ENCODE peak calls at places on chromosomes 2 and 18, in eight cellular contexts. One of them, this sample, is unnamed.

GRCh38 chr18:47411159-47411558 is 159.7 kb upstream of the SKOR2 start:
- DNase-seq in AG04449: no peak
- DNase-seq in astrocyte of the spinal cord: no peak
- DNase-seq in central memory CD4-positive, alpha-beta T cell: no peak
- DNase-seq in posterior vena cava: no peak
- DNase-seq in GM23338: no peak
- DNase-seq in NAMALWA: no peak
- DNase-seq in AG10803: no peak
- DNase-seq in this sample: no peak

GRCh38 chr2:240567137-240567871 is 980 bp upstream of the RNPEPL1 start:
- DNase-seq in AG04449: no peak
- DNase-seq in astrocyte of the spinal cord: no peak
- DNase-seq in central memory CD4-positive, alpha-beta T cell: peak
- DNase-seq in posterior vena cava: peak
- DNase-seq in GM23338: no peak
- DNase-seq in NAMALWA: no peak
- DNase-seq in AG10803: peak
- DNase-seq in this sample: no peak

GRCh38 chr2:236618370-236618769 is 48.7 kb downstream of the ACKR3 start:
- DNase-seq in AG04449: no peak
- DNase-seq in astrocyte of the spinal cord: no peak
- DNase-seq in central memory CD4-positive, alpha-beta T cell: no peak
- DNase-seq in posterior vena cava: no peak
- DNase-seq in GM23338: peak
- DNase-seq in NAMALWA: no peak
- DNase-seq in AG10803: no peak
- DNase-seq in this sample: no peak

GRCh38 chr2:175684466-175684865 is 317.6 kb downstream of the LNPK start:
- DNase-seq in AG04449: no peak
- DNase-seq in astrocyte of the spinal cord: no peak
- DNase-seq in central memory CD4-positive, alpha-beta T cell: no peak
- DNase-seq in posterior vena cava: no peak
- DNase-seq in GM23338: peak
- DNase-seq in NAMALWA: no peak
- DNase-seq in AG10803: no peak
- DNase-seq in this sample: no peak

GRCh38 chr18:75111673-75112485 is 97.1 kb downstream of the PTGR3 start:
- DNase-seq in AG04449: no peak
- DNase-seq in astrocyte of the spinal cord: no peak
- DNase-seq in central memory CD4-positive, alpha-beta T cell: no peak
- DNase-seq in posterior vena cava: peak
- DNase-seq in GM23338: no peak
- DNase-seq in NAMALWA: no peak
- DNase-seq in AG10803: no peak
- DNase-seq in this sample: no peak

GRCh38 chr2:24672589-24672988 is 120.6 kb downstream of the PTRHD1 start:
- DNase-seq in AG04449: no peak
- DNase-seq in astrocyte of the spinal cord: no peak
- DNase-seq in central memory CD4-positive, alpha-beta T cell: no peak
- DNase-seq in posterior vena cava: no peak
- DNase-seq in GM23338: no peak
- DNase-seq in NAMALWA: no peak
- DNase-seq in AG10803: no peak
- DNase-seq in this sample: no peak

GRCh38 chr2:214328941-214329340 is 81.9 kb upstream of the VWC2L start:
- DNase-seq in AG04449: no peak
- DNase-seq in astrocyte of the spinal cord: no peak
- DNase-seq in central memory CD4-positive, alpha-beta T cell: no peak
- DNase-seq in posterior vena cava: no peak
- DNase-seq in GM23338: no peak
- DNase-seq in NAMALWA: no peak
- DNase-seq in AG10803: no peak
- DNase-seq in this sample: no peak

GRCh38 chr2:191582355-191582754 is 95.6 kb upstream of the NABP1 start:
- DNase-seq in AG04449: peak
- DNase-seq in astrocyte of the spinal cord: peak
- DNase-seq in central memory CD4-positive, alpha-beta T cell: no peak
- DNase-seq in posterior vena cava: no peak
- DNase-seq in GM23338: no peak
- DNase-seq in NAMALWA: no peak
- DNase-seq in AG10803: peak
- DNase-seq in this sample: no peak

GRCh38 chr18:28034567-28034966 is 142.4 kb downstream of the CDH2 start:
- DNase-seq in AG04449: no peak
- DNase-seq in astrocyte of the spinal cord: no peak
- DNase-seq in central memory CD4-positive, alpha-beta T cell: no peak
- DNase-seq in posterior vena cava: no peak
- DNase-seq in GM23338: no peak
- DNase-seq in NAMALWA: no peak
- DNase-seq in AG10803: no peak
- DNase-seq in this sample: no peak

GRCh38 chr18:52402814-52403213 is 62.8 kb downstream of the DCC start:
- DNase-seq in AG04449: no peak
- DNase-seq in astrocyte of the spinal cord: no peak
- DNase-seq in central memory CD4-positive, alpha-beta T cell: no peak
- DNase-seq in posterior vena cava: no peak
- DNase-seq in GM23338: no peak
- DNase-seq in NAMALWA: no peak
- DNase-seq in AG10803: no peak
- DNase-seq in this sample: no peak

GRCh38 chr18:45719106-45719505 is 4.9 kb upstream of the SLC14A1 start:
- DNase-seq in AG04449: no peak
- DNase-seq in astrocyte of the spinal cord: no peak
- DNase-seq in central memory CD4-positive, alpha-beta T cell: no peak
- DNase-seq in posterior vena cava: no peak
- DNase-seq in GM23338: no peak
- DNase-seq in NAMALWA: no peak
- DNase-seq in AG10803: peak
- DNase-seq in this sample: no peak

GRCh38 chr18:55405655-55406373 is 182.2 kb downstream of the TCF4 start:
- DNase-seq in AG04449: no peak
- DNase-seq in astrocyte of the spinal cord: peak
- DNase-seq in central memory CD4-positive, alpha-beta T cell: no peak
- DNase-seq in posterior vena cava: peak
- DNase-seq in GM23338: no peak
- DNase-seq in NAMALWA: peak
- DNase-seq in AG10803: peak
- DNase-seq in this sample: no peak

This sample was measured in memory B cell.